ENCODE peak calls at places on chromosomes 7 and 10, in four cellular contexts. One of them, this sample, is unnamed.

GRCh38 chr10:35640474-35640873 is 1.6 kb downstream of the FZD8 start:
- DNase-seq in stromal cell of bone marrow: peak
- DNase-seq in anterior cingulate cortex: no peak
- DNase-seq in aorta: peak
- DNase-seq in this sample: peak

GRCh38 chr7:359226-359775 is 69.3 kb downstream of the FOXL3 start:
- DNase-seq in anterior cingulate cortex: no peak
- DNase-seq in stromal cell of bone marrow: no peak
- DNase-seq in aorta: peak
- DNase-seq in this sample: no peak

GRCh38 chr7:70568674-70569334 is 563.1 kb upstream of the GALNT17 start:
- DNase-seq in aorta: no peak
- DNase-seq in stromal cell of bone marrow: no peak
- DNase-seq in anterior cingulate cortex: no peak
- DNase-seq in this sample: no peak

GRCh38 chr10:44125879-44126675 is 258.8 kb downstream of the CXCL12 start:
- DNase-seq in anterior cingulate cortex: no peak
- DNase-seq in stromal cell of bone marrow: peak
- DNase-seq in aorta: no peak
- DNase-seq in this sample: no peak

GRCh38 chr7:45188736-45189135 is 31.1 kb downstream of the RAMP3 start:
- DNase-seq in stromal cell of bone marrow: no peak
- DNase-seq in anterior cingulate cortex: no peak
- DNase-seq in aorta: no peak
- DNase-seq in this sample: no peak

GRCh38 chr7:81482600-81483186 is 287.2 kb downstream of the HGF start:
- DNase-seq in anterior cingulate cortex: no peak
- DNase-seq in stromal cell of bone marrow: no peak
- DNase-seq in aorta: no peak
- DNase-seq in this sample: no peak

GRCh38 chr7:81725496-81726117 is 44.2 kb downstream of the HGF start:
- DNase-seq in anterior cingulate cortex: no peak
- DNase-seq in stromal cell of bone marrow: peak
- DNase-seq in aorta: no peak
- DNase-seq in this sample: no peak

GRCh38 chr10:27695088-27695487 is 50.5 kb downstream of the MKX start:
- DNase-seq in stromal cell of bone marrow: no peak
- DNase-seq in anterior cingulate cortex: no peak
- DNase-seq in aorta: no peak
- DNase-seq in this sample: no peak

GRCh38 chr10:96834121-96834520 is 2.0 kb downstream of the LCOR start:
- DNase-seq in stromal cell of bone marrow: no peak
- DNase-seq in aorta: no peak
- DNase-seq in anterior cingulate cortex: no peak
- DNase-seq in this sample: no peak

GRCh38 chr7:94973844-94974243 is 66.5 kb downstream of the PPP1R9A start:
- DNase-seq in stromal cell of bone marrow: no peak
- DNase-seq in aorta: no peak
- DNase-seq in anterior cingulate cortex: no peak
- DNase-seq in this sample: no peak

GRCh38 chr7:142091957-142092356 is 19.6 kb upstream of the MGAM2 start:
- DNase-seq in anterior cingulate cortex: no peak
- DNase-seq in aorta: no peak
- DNase-seq in stromal cell of bone marrow: no peak
- DNase-seq in this sample: no peak

GRCh38 chr10:8039323-8039922 is 15.1 kb upstream of the GATA3 start:
- DNase-seq in anterior cingulate cortex: no peak
- DNase-seq in aorta: no peak
- DNase-seq in stromal cell of bone marrow: no peak
- DNase-seq in this sample: no peak

GRCh38 chr7:152663101-152663740 is 12.7 kb downstream of the XRCC2 start:
- DNase-seq in stromal cell of bone marrow: no peak
- DNase-seq in anterior cingulate cortex: no peak
- DNase-seq in aorta: no peak
- DNase-seq in this sample: no peak

GRCh38 chr10:120420421-120420820 is 36.6 kb upstream of the PLPP4 start:
- DNase-seq in stromal cell of bone marrow: no peak
- DNase-seq in anterior cingulate cortex: no peak
- DNase-seq in aorta: no peak
- DNase-seq in this sample: no peak

GRCh38 chr10:130141038-130141437 is 4.8 kb downstream of the GLRX3 start:
- DNase-seq in anterior cingulate cortex: no peak
- DNase-seq in stromal cell of bone marrow: no peak
- DNase-seq in aorta: no peak
- DNase-seq in this sample: no peak

GRCh38 chr7:44213872-44214595 is 13.3 kb downstream of the YKT6 start:
- DNase-seq in stromal cell of bone marrow: peak
- DNase-seq in aorta: no peak
- DNase-seq in anterior cingulate cortex: no peak
- DNase-seq in this sample: no peak

GRCh38 chr7:46854958-46855473 is 726.9 kb downstream of the TNS3 start:
- DNase-seq in anterior cingulate cortex: no peak
- DNase-seq in stromal cell of bone marrow: peak
- DNase-seq in aorta: no peak
- DNase-seq in this sample: no peak

GRCh38 chr7:17497136-17497535 is 198.7 kb downstream of the AHR start:
- DNase-seq in anterior cingulate cortex: no peak
- DNase-seq in stromal cell of bone marrow: peak
- DNase-seq in aorta: no peak
- DNase-seq in this sample: no peak

GRCh38 chr10:93334901-93335312 is 147.2 kb downstream of the MYOF start:
- DNase-seq in aorta: no peak
- DNase-seq in anterior cingulate cortex: no peak
- DNase-seq in stromal cell of bone marrow: no peak
- DNase-seq in this sample: no peak

This sample was measured in substantia nigra.